ENCODE peak calls at places on chromosomes 6 and 20, in nine cellular contexts. One of them, this sample, is unnamed.

GRCh38 chr6:129575378-129576118 is 134.4 kb downstream of the ARHGAP18 start:
- DNase-seq in iPS DF 6.9: no peak
- DNase-seq in psoas muscle: no peak
- DNase-seq in testis: no peak
- DNase-seq in suprapubic skin: no peak
- DNase-seq in neural progenitor cell: peak
- DNase-seq in effector memory CD4-positive, alpha-beta T cell: no peak
- DNase-seq in AG10803: peak
- DNase-seq in adipocyte: peak
- DNase-seq in this sample: no peak

GRCh38 chr6:75376347-75377024 is 91.9 kb upstream of the TMEM30A start:
- DNase-seq in suprapubic skin: no peak
- DNase-seq in psoas muscle: no peak
- DNase-seq in neural progenitor cell: no peak
- DNase-seq in testis: no peak
- DNase-seq in iPS DF 6.9: no peak
- DNase-seq in adipocyte: peak
- DNase-seq in AG10803: no peak
- DNase-seq in effector memory CD4-positive, alpha-beta T cell: no peak
- DNase-seq in this sample: no peak

GRCh38 chr20:25466846-25467245 is 59.4 kb downstream of the GINS1 start:
- DNase-seq in neural progenitor cell: no peak
- DNase-seq in iPS DF 6.9: no peak
- DNase-seq in testis: no peak
- DNase-seq in adipocyte: no peak
- DNase-seq in psoas muscle: no peak
- DNase-seq in AG10803: no peak
- DNase-seq in effector memory CD4-positive, alpha-beta T cell: no peak
- DNase-seq in suprapubic skin: no peak
- DNase-seq in this sample: no peak

GRCh38 chr20:8972963-8973362 is 95.9 kb upstream of the PLCB4 start:
- DNase-seq in neural progenitor cell: no peak
- DNase-seq in psoas muscle: no peak
- DNase-seq in testis: no peak
- DNase-seq in AG10803: no peak
- DNase-seq in effector memory CD4-positive, alpha-beta T cell: no peak
- DNase-seq in suprapubic skin: no peak
- DNase-seq in adipocyte: no peak
- DNase-seq in iPS DF 6.9: no peak
- DNase-seq in this sample: no peak

GRCh38 chr6:137522399-137522798 is 28.2 kb upstream of the OLIG3 start:
- DNase-seq in testis: no peak
- DNase-seq in suprapubic skin: no peak
- DNase-seq in psoas muscle: no peak
- DNase-seq in adipocyte: no peak
- DNase-seq in AG10803: no peak
- DNase-seq in neural progenitor cell: no peak
- DNase-seq in iPS DF 6.9: no peak
- DNase-seq in effector memory CD4-positive, alpha-beta T cell: no peak
- DNase-seq in this sample: no peak

GRCh38 chr6:139250296-139251274 is 41.2 kb downstream of the TXLNB start:
- DNase-seq in adipocyte: peak
- DNase-seq in AG10803: peak
- DNase-seq in effector memory CD4-positive, alpha-beta T cell: peak
- DNase-seq in psoas muscle: peak
- DNase-seq in iPS DF 6.9: peak
- DNase-seq in testis: peak
- DNase-seq in neural progenitor cell: peak
- DNase-seq in suprapubic skin: peak
- DNase-seq in this sample: peak

GRCh38 chr6:34771727-34772126 is 14.4 kb downstream of the SNRPC start:
- DNase-seq in effector memory CD4-positive, alpha-beta T cell: no peak
- DNase-seq in AG10803: peak
- DNase-seq in iPS DF 6.9: no peak
- DNase-seq in suprapubic skin: no peak
- DNase-seq in testis: no peak
- DNase-seq in neural progenitor cell: no peak
- DNase-seq in adipocyte: peak
- DNase-seq in psoas muscle: no peak
- DNase-seq in this sample: no peak

GRCh38 chr6:158441639-158442308 is 118.1 kb upstream of the TMEM181 start:
- DNase-seq in suprapubic skin: no peak
- DNase-seq in effector memory CD4-positive, alpha-beta T cell: no peak
- DNase-seq in neural progenitor cell: no peak
- DNase-seq in testis: peak
- DNase-seq in iPS DF 6.9: no peak
- DNase-seq in psoas muscle: no peak
- DNase-seq in AG10803: peak
- DNase-seq in adipocyte: no peak
- DNase-seq in this sample: no peak

GRCh38 chr20:33827629-33828325 is 16.6 kb downstream of the CHMP4B start:
- DNase-seq in testis: no peak
- DNase-seq in AG10803: no peak
- DNase-seq in suprapubic skin: peak
- DNase-seq in iPS DF 6.9: no peak
- DNase-seq in adipocyte: no peak
- DNase-seq in effector memory CD4-positive, alpha-beta T cell: no peak
- DNase-seq in psoas muscle: no peak
- DNase-seq in neural progenitor cell: no peak
- DNase-seq in this sample: no peak

GRCh38 chr6:24935753-24936152 is at the start of gene RIPOR2:
- DNase-seq in adipocyte: no peak
- DNase-seq in testis: peak
- DNase-seq in AG10803: no peak
- DNase-seq in suprapubic skin: no peak
- DNase-seq in neural progenitor cell: peak
- DNase-seq in iPS DF 6.9: peak
- DNase-seq in psoas muscle: peak
- DNase-seq in effector memory CD4-positive, alpha-beta T cell: peak
- DNase-seq in this sample: no peak
- H3K4me3 ChIP-seq in adipocyte: no peak
- H3K4me3 ChIP-seq in testis: no peak
- H3K4me3 ChIP-seq in AG10803: no peak
- H3K4me3 ChIP-seq in suprapubic skin: no peak
- H3K4me3 ChIP-seq in neural progenitor cell: no peak
- H3K4me3 ChIP-seq in iPS DF 6.9: no peak
- H3K4me3 ChIP-seq in psoas muscle: no peak
- H3K4me3 ChIP-seq in effector memory CD4-positive, alpha-beta T cell: peak
- H3K4me3 ChIP-seq in this sample: no peak

DNA sequence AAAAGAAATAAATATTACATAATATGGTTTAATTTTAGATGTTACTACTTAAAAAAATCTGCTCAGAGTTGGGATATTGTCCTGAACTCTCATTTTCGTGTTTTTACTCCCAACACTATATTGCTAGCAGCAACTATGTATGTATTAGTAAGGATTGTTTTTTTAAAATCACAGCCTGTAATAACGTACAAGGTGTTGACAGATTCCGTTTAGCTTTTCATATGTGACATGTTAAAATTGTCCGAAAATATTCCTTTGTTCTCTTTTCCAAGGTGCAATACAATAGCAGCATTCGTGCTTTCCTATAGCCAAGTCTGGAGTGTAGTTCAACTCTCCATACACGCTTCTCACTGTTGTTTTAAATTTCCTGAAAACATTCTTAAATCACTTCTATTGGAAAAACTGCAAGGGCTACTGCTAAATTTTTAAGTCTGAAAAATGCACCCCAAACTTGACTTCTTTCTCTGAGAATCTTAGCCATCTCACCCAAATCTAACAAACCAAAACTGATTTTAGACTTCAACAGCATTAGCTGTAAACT is 58.9 kb upstream of the HFE start:
- DNase-seq in suprapubic skin: no peak
- DNase-seq in psoas muscle: no peak
- DNase-seq in adipocyte: no peak
- DNase-seq in iPS DF 6.9: no peak
- DNase-seq in AG10803: no peak
- DNase-seq in testis: no peak
- DNase-seq in neural progenitor cell: no peak
- DNase-seq in effector memory CD4-positive, alpha-beta T cell: no peak
- DNase-seq in this sample: no peak
- H3K4me3 ChIP-seq in suprapubic skin: no peak
- H3K4me3 ChIP-seq in psoas muscle: no peak
- H3K4me3 ChIP-seq in adipocyte: no peak
- H3K4me3 ChIP-seq in iPS DF 6.9: no peak
- H3K4me3 ChIP-seq in AG10803: no peak
- H3K4me3 ChIP-seq in testis: no peak
- H3K4me3 ChIP-seq in neural progenitor cell: no peak
- H3K4me3 ChIP-seq in effector memory CD4-positive, alpha-beta T cell: no peak
- H3K4me3 ChIP-seq in this sample: peak

GRCh38 chr20:56003111-56003800 is 2.1 kb downstream of the CBLN4 start:
- DNase-seq in psoas muscle: no peak
- DNase-seq in neural progenitor cell: no peak
- DNase-seq in iPS DF 6.9: peak
- DNase-seq in adipocyte: no peak
- DNase-seq in suprapubic skin: no peak
- DNase-seq in effector memory CD4-positive, alpha-beta T cell: no peak
- DNase-seq in testis: no peak
- DNase-seq in AG10803: no peak
- DNase-seq in this sample: no peak
- H3K4me3 ChIP-seq in psoas muscle: no peak
- H3K4me3 ChIP-seq in neural progenitor cell: no peak
- H3K4me3 ChIP-seq in iPS DF 6.9: no peak
- H3K4me3 ChIP-seq in adipocyte: no peak
- H3K4me3 ChIP-seq in suprapubic skin: no peak
- H3K4me3 ChIP-seq in effector memory CD4-positive, alpha-beta T cell: no peak
- H3K4me3 ChIP-seq in testis: peak
- H3K4me3 ChIP-seq in AG10803: no peak
- H3K4me3 ChIP-seq in this sample: peak

GRCh38 chr6:31776961-31777666 is at the start of gene VWA7:
- DNase-seq in adipocyte: peak
- DNase-seq in testis: peak
- DNase-seq in iPS DF 6.9: no peak
- DNase-seq in AG10803: peak
- DNase-seq in neural progenitor cell: no peak
- DNase-seq in psoas muscle: peak
- DNase-seq in suprapubic skin: no peak
- DNase-seq in effector memory CD4-positive, alpha-beta T cell: peak
- DNase-seq in this sample: peak
- H3K4me3 ChIP-seq in adipocyte: no peak
- H3K4me3 ChIP-seq in testis: no peak
- H3K4me3 ChIP-seq in iPS DF 6.9: no peak
- H3K4me3 ChIP-seq in AG10803: no peak
- H3K4me3 ChIP-seq in neural progenitor cell: no peak
- H3K4me3 ChIP-seq in psoas muscle: peak
- H3K4me3 ChIP-seq in suprapubic skin: no peak
- H3K4me3 ChIP-seq in effector memory CD4-positive, alpha-beta T cell: peak
- H3K4me3 ChIP-seq in this sample: peak

GRCh38 chr20:48338717-48339116 is 489.1 kb downstream of the PREX1 start:
- DNase-seq in neural progenitor cell: no peak
- DNase-seq in effector memory CD4-positive, alpha-beta T cell: no peak
- DNase-seq in testis: no peak
- DNase-seq in psoas muscle: no peak
- DNase-seq in iPS DF 6.9: no peak
- DNase-seq in adipocyte: peak
- DNase-seq in AG10803: peak
- DNase-seq in suprapubic skin: no peak
- DNase-seq in this sample: no peak

GRCh38 chr20:48342822-48343513 is 484.8 kb downstream of the PREX1 start:
- DNase-seq in adipocyte: no peak
- DNase-seq in AG10803: no peak
- DNase-seq in neural progenitor cell: no peak
- DNase-seq in iPS DF 6.9: no peak
- DNase-seq in testis: no peak
- DNase-seq in effector memory CD4-positive, alpha-beta T cell: no peak
- DNase-seq in suprapubic skin: no peak
- DNase-seq in psoas muscle: no peak
- DNase-seq in this sample: no peak

GRCh38 chr20:48339147-48339985 is 488.4 kb downstream of the PREX1 start:
- DNase-seq in neural progenitor cell: no peak
- DNase-seq in AG10803: peak
- DNase-seq in suprapubic skin: no peak
- DNase-seq in effector memory CD4-positive, alpha-beta T cell: no peak
- DNase-seq in psoas muscle: no peak
- DNase-seq in testis: peak
- DNase-seq in iPS DF 6.9: no peak
- DNase-seq in adipocyte: peak
- DNase-seq in this sample: no peak

GRCh38 chr20:48340915-48341314 is 486.9 kb downstream of the PREX1 start:
- DNase-seq in iPS DF 6.9: no peak
- DNase-seq in adipocyte: no peak
- DNase-seq in effector memory CD4-positive, alpha-beta T cell: no peak
- DNase-seq in psoas muscle: no peak
- DNase-seq in neural progenitor cell: no peak
- DNase-seq in suprapubic skin: no peak
- DNase-seq in testis: no peak
- DNase-seq in AG10803: no peak
- DNase-seq in this sample: no peak

DNA sequence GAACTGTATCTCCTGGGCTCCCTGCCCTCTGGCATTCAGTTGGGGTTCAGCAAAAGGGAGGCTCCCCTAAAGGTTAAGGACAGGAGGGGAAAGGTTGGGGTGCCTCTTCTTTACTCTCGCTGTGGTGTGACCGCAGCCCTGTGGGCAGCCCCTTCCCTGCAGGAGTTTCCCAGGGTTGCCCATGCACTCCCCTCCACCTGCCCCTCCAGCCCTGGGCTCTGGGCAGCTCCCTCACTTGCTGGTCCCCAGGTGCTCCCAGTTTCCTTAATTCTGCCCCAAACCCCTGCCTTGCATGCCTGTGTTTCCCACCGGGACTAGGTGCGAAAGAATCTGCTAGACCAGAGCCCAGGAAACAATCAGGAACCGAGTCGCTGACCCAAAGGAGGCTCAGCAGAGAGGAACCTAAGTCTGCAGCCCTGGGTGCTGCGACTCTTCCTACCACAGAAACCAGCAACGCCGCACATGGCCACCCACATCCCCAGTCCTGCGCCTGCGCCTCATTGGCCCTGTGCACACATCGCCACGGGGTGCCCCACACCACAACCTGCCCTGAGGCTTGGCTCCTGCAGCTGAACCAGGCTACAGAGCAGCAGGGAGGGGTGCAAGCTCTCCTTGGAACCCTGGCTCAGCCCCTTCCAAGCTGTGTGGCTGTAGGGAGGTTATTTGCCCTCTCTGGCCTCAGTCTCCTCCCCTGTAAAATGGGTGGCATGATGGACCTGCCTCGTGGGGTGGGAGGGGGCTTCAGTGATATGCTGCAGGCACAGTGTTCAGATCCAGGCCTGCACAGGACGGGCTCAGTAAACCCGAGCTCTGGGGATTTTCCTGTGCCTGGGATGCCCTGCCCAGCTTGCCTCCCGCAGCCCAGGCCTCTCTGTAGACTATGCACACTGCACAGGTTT is 487.6 kb downstream of the PREX1 start:
- DNase-seq in iPS DF 6.9: no peak
- DNase-seq in suprapubic skin: no peak
- DNase-seq in neural progenitor cell: no peak
- DNase-seq in AG10803: no peak
- DNase-seq in psoas muscle: no peak
- DNase-seq in adipocyte: no peak
- DNase-seq in effector memory CD4-positive, alpha-beta T cell: no peak
- DNase-seq in testis: no peak
- DNase-seq in this sample: no peak
- H3K4me3 ChIP-seq in iPS DF 6.9: no peak
- H3K4me3 ChIP-seq in suprapubic skin: no peak
- H3K4me3 ChIP-seq in neural progenitor cell: no peak
- H3K4me3 ChIP-seq in AG10803: no peak
- H3K4me3 ChIP-seq in psoas muscle: no peak
- H3K4me3 ChIP-seq in adipocyte: no peak
- H3K4me3 ChIP-seq in effector memory CD4-positive, alpha-beta T cell: no peak
- H3K4me3 ChIP-seq in testis: no peak
- H3K4me3 ChIP-seq in this sample: no peak

GRCh38 chr20:51365670-51366069 is 176.8 kb downstream of the NFATC2 start:
- DNase-seq in neural progenitor cell: no peak
- DNase-seq in adipocyte: peak
- DNase-seq in iPS DF 6.9: no peak
- DNase-seq in psoas muscle: no peak
- DNase-seq in effector memory CD4-positive, alpha-beta T cell: no peak
- DNase-seq in testis: no peak
- DNase-seq in AG10803: peak
- DNase-seq in suprapubic skin: peak
- DNase-seq in this sample: no peak
- H3K4me3 ChIP-seq in neural progenitor cell: no peak
- H3K4me3 ChIP-seq in adipocyte: peak
- H3K4me3 ChIP-seq in iPS DF 6.9: no peak
- H3K4me3 ChIP-seq in psoas muscle: no peak
- H3K4me3 ChIP-seq in effector memory CD4-positive, alpha-beta T cell: no peak
- H3K4me3 ChIP-seq in testis: no peak
- H3K4me3 ChIP-seq in AG10803: peak
- H3K4me3 ChIP-seq in suprapubic skin: no peak
- H3K4me3 ChIP-seq in this sample: no peak

This sample was measured in dorsolateral prefrontal cortex.